ENCODE peak calls at places on chromosomes 5 and 9, in five cellular contexts. I is CD4-positive, alpha-beta T cell; J is GM04503; G is GM13976; T is bronchial epithelial cell. W is an unnamed sample.
A peak's percentile ranks its signal among the peaks of the same experiment; 100 is the strongest.

GRCh38 chr9:77597057-77597456 is 51.1 kb downstream of the GNA14 start:
- DNase-seq in I (no peak), J (no peak), G (no peak), T (no peak), W (no peak)

GRCh38 chr5:17190242-17190778 is 27.1 kb upstream of the BASP1 start:
- DNase-seq in I (no peak), J (no peak), G (peak; percentile 32), T (peak; percentile 66), W (peak; percentile 76)

GRCh38 chr5:10762178-10762775 is 1.2 kb upstream of the DAP start:
- DNase-seq in I (no peak), J (no peak), G (no peak), T (no peak), W (no peak)

GRCh38 chr5:139419793-139420192 is 15.9 kb upstream of the SPATA24 start:
- DNase-seq in I (no peak), J (no peak), G (no peak), T (no peak), W (no peak)

GRCh38 chr9:27940535-27940934 is 367.3 kb upstream of the C9orf72 start:
- DNase-seq in I (no peak), J (no peak), G (no peak), T (no peak), W (no peak)

GRCh38 chr9:92097997-92098482 is 17.2 kb downstream of the SPTLC1 start:
- DNase-seq in I (no peak), J (no peak), G (no peak), T (peak; percentile 73), W (no peak)

GRCh38 chr9:33007755-33008154 is 6.3 kb upstream of the APTX start:
- DNase-seq in I (no peak), J (no peak), G (no peak), T (no peak), W (no peak)

GRCh38 chr9:79694676-79695400 is 123.1 kb downstream of the TLE4 start:
- DNase-seq in I (no peak), J (peak; percentile 81), G (no peak), T (peak; percentile 54), W (no peak)

GRCh38 chr9:22512495-22512894 is 65.9 kb downstream of the DMRTA1 start:
- DNase-seq in I (no peak), J (no peak), G (no peak), T (no peak), W (no peak)

GRCh38 chr9:72588336-72588735 is 66.9 kb downstream of the TMC1 start:
- DNase-seq in I (no peak), J (no peak), G (no peak), T (no peak), W (no peak)

GRCh38 chr9:81028504-81028903 is 660.8 kb downstream of the TLE1 start:
- DNase-seq in I (no peak), J (peak; percentile 57), G (no peak), T (peak; percentile 98), W (no peak)

GRCh38 chr5:134511796-134512660 is 13.4 kb upstream of the JADE2 start:
- DNase-seq in I (no peak), J (no peak), G (no peak), T (peak; percentile 38), W (no peak)

GRCh38 chr9:36386396-36386795 is 13.7 kb downstream of the RNF38 start:
- DNase-seq in I (no peak), J (no peak), G (no peak), T (peak; percentile 87), W (no peak)

GRCh38 chr5:129361441-129362025 is 98.6 kb upstream of the ADAMTS19 start:
- DNase-seq in I (no peak), J (no peak), G (peak; percentile 2), T (peak; percentile 40), W (no peak)

GRCh38 chr5:962801-963200 is 45.8 kb upstream of the NKD2 start:
- DNase-seq in I (no peak), J (no peak), G (no peak), T (no peak), W (no peak)

GRCh38 chr5:44914221-44914620 is 105.5 kb downstream of the MRPS30 start:
- DNase-seq in I (no peak), J (no peak), G (no peak), T (no peak), W (no peak)

GRCh38 chr5:180832638-180833068 is 28.4 kb downstream of the ZFP62 start:
- DNase-seq in I (no peak), J (no peak), G (peak; percentile 51), T (no peak), W (no peak)

GRCh38 chr5:177509361-177509951 is at the start of gene DOK3:
- DNase-seq in I (no peak), J (no peak), G (peak; percentile 73), T (no peak), W (no peak)

GRCh38 chr9:101457003-101457402 is 21.4 kb upstream of the ALDOB start:
- DNase-seq in I (no peak), J (no peak), G (no peak), T (no peak), W (no peak)

GRCh38 chr9:114163517-114163924 is 8.2 kb downstream of the COL27A1 start:
- DNase-seq in I (no peak), J (no peak), G (no peak), T (no peak), W (no peak)

GRCh38 chr9:134088064-134088725 is 20.4 kb upstream of the BRD3 start:
- DNase-seq in I (no peak), J (no peak), G (no peak), T (no peak), W (no peak)

GRCh38 chr9:38424918-38425317 is 664 bp upstream of the IGFBPL1 start:
- DNase-seq in I (no peak), J (no peak), G (no peak), T (no peak), W (no peak)

GRCh38 chr5:82164957-82165698 is 113.0 kb downstream of the RPS23 start:
- DNase-seq in I (no peak), J (no peak), G (no peak), T (peak; percentile 82), W (no peak)

W was measured in NCI-H748 treated with DMSO at 0.1 percent for 48 hours.